ENCODE peak calls at places on chromosomes 7 and 10, in four cellular contexts. R is H1, I is HepG2, L is K562. W is an unnamed sample.
A peak's percentile ranks its signal among the peaks of the same experiment; 100 is the strongest.

GRCh38 chr7:36047254-36047653 is 105.8 kb upstream of the EEPD1 start:
- DNase-seq in R (no peak), I (no peak), L (peak; percentile 9), W (no peak)

GRCh38 chr7:30147223-30147622 is 12.4 kb downstream of the MTURN start:
- DNase-seq in R (no peak), I (no peak), L (peak; percentile 43), W (no peak)

GRCh38 chr10:6957851-6958250 is 377.8 kb upstream of the PRKCQ start:
- DNase-seq in R (no peak), I (no peak), L (no peak), W (no peak)

GRCh38 chr7:74141705-74142104 is 32.5 kb upstream of the EIF4H start:
- DNase-seq in R (no peak), I (no peak), L (no peak), W (no peak)

GRCh38 chr7:29435167-29435566 is 128.5 kb upstream of the PRR15 start:
- DNase-seq in R (no peak), I (no peak), L (no peak), W (no peak)

GRCh38 chr7:138000081-138000701 is 1.7 kb downstream of the CREB3L2 start:
- DNase-seq in R (no peak), I (peak; percentile 66), L (peak; percentile 87), W (peak; percentile 49)

GRCh38 chr10:28906440-28906839 is 229.1 kb downstream of the BAMBI start:
- DNase-seq in R (no peak), I (no peak), L (no peak), W (no peak)

GRCh38 chr7:134298902-134299683 is 17.6 kb downstream of the SLC35B4 start:
- DNase-seq in R (no peak), I (no peak), L (no peak), W (no peak)

GRCh38 chr10:110648743-110649651 is 4.9 kb downstream of the RBM20 start:
- DNase-seq in R (no peak), I (no peak), L (no peak), W (no peak)

GRCh38 chr10:48929413-48929990 is 10.1 kb downstream of the LRRC18 start:
- DNase-seq in R (no peak), I (no peak), L (no peak), W (no peak)

GRCh38 chr10:3468919-3469638 is 296.5 kb upstream of the PITRM1 start:
- DNase-seq in R (no peak), I (no peak), L (no peak), W (peak; percentile 73)

GRCh38 chr10:125514206-125515162 is 168.5 kb downstream of the TEX36 start:
- DNase-seq in R (no peak), I (no peak), L (no peak), W (no peak)

GRCh38 chr10:24462889-24463552 is 254.1 kb downstream of the KIAA1217 start:
- DNase-seq in R (no peak), I (no peak), L (no peak), W (peak; percentile 17)

GRCh38 chr10:59648711-59649201 is 60.9 kb downstream of the SLC16A9 start:
- DNase-seq in R (no peak), I (no peak), L (no peak), W (no peak)

GRCh38 chr10:91349381-91349780 is 60.8 kb upstream of the HECTD2 start:
- DNase-seq in R (no peak), I (no peak), L (no peak), W (no peak)

GRCh38 chr10:117094856-117095255 is 43.2 kb downstream of the VAX1 start:
- DNase-seq in R (no peak), I (no peak), L (no peak), W (no peak)

GRCh38 chr10:65742851-65743250 is 1183.0 kb upstream of the LRRTM3 start:
- DNase-seq in R (no peak), I (no peak), L (no peak), W (no peak)

GRCh38 chr10:80413152-80413996 is 5.0 kb downstream of the PRXL2A start:
- DNase-seq in R (no peak), I (no peak), L (no peak), W (no peak)

GRCh38 chr10:98267894-98268693 is at the start of gene LOXL4:
- DNase-seq in R (no peak), I (no peak), L (peak; percentile 34), W (peak; percentile 32)

GRCh38 chr7:52009195-52009594 is 692.6 kb upstream of the COBL start:
- DNase-seq in R (no peak), I (no peak), L (no peak), W (no peak)

GRCh38 chr7:2106920-2107319 is 125.8 kb downstream of the MAD1L1 start:
- DNase-seq in R (no peak), I (no peak), L (no peak), W (no peak)

GRCh38 chr7:16695621-16696237 is 49.7 kb downstream of the BZW2 start:
- DNase-seq in R (no peak), I (peak; percentile 40), L (peak; percentile 63), W (peak; percentile 67)

GRCh38 chr7:139709460-139709859 is 68.3 kb downstream of the HIPK2 start:
- DNase-seq in R (no peak), I (no peak), L (no peak), W (no peak)

GRCh38 chr7:155212301-155213015 is 85.2 kb upstream of the INSIG1 start:
- DNase-seq in R (no peak), I (no peak), L (no peak), W (no peak)

GRCh38 chr10:100303724-100304319 is 17.3 kb upstream of the BLOC1S2 start:
- DNase-seq in R (no peak), I (peak; percentile 23), L (peak; percentile 23), W (peak; percentile 55)

GRCh38 chr7:144842377-144842851 is 6.6 kb upstream of the TPK1 start:
- DNase-seq in R (no peak), I (no peak), L (peak; percentile 24), W (no peak)

GRCh38 chr10:75663947-75664664 is 232.7 kb downstream of the LRMDA start:
- DNase-seq in R (no peak), I (no peak), L (no peak), W (no peak)

GRCh38 chr10:101580486-101581399 is 7.3 kb downstream of the POLL start:
- DNase-seq in R (no peak), I (no peak), L (no peak), W (no peak)

GRCh38 chr10:119365773-119366640 is 158.6 kb downstream of the GRK5 start:
- DNase-seq in R (no peak), I (no peak), L (no peak), W (no peak)

GRCh38 chr10:44857363-44858016 is 53.6 kb upstream of the TMEM72 start:
- DNase-seq in R (peak; percentile 89), I (peak; percentile 18), L (peak; percentile 68), W (peak; percentile 41)

DNA sequence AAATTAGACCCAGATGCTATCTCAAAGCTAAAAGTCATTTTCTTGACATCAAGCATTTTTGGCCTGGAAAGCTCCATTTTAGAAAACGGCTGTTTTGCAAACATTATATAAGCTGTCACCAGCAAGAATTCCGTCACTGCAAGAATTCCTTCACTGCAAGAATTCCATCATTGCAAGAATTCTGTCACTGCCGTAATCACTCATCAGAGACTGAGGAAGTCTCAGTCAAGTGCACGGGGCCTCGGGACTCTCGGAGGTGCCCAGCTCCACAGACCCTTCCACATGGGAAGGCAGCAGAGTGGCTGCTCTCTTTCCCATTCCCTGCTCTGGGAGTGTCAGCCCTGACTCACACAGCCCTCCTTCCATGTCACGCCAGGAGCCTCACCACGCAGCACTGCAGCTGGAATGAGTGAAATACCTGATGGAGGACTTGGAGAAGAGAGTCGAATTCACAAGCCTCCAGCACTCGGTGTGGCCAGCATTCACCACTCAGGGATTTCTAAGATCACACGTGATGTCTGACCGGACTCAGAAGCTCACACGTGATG is 168.3 kb downstream of the PTPRN2 start:
- DNase-seq in R (no peak), I (no peak), L (no peak), W (no peak)
- TF ChIP-seq PHF8 in R (no peak), I (no peak), L (no peak), W (no peak)

GRCh38 chr10:78572565-78572964 is 496.2 kb upstream of the ZMIZ1 start:
- DNase-seq in R (no peak), I (no peak), L (no peak), W (no peak)

GRCh38 chr10:78571286-78571685 is 497.5 kb upstream of the ZMIZ1 start:
- DNase-seq in R (no peak), I (no peak), L (no peak), W (no peak)

GRCh38 chr10:78568664-78569063 is 500.1 kb upstream of the ZMIZ1 start:
- DNase-seq in R (no peak), I (no peak), L (no peak), W (no peak)

GRCh38 chr10:78571916-78572315 is 496.9 kb upstream of the ZMIZ1 start:
- DNase-seq in R (no peak), I (no peak), L (no peak), W (no peak)

GRCh38 chr10:78570633-78571032 is 498.1 kb upstream of the ZMIZ1 start:
- DNase-seq in R (no peak), I (no peak), L (no peak), W (no peak)
- TF ChIP-seq PHF8 in R (no peak), I (no peak), L (no peak), W (no peak)

DNA sequence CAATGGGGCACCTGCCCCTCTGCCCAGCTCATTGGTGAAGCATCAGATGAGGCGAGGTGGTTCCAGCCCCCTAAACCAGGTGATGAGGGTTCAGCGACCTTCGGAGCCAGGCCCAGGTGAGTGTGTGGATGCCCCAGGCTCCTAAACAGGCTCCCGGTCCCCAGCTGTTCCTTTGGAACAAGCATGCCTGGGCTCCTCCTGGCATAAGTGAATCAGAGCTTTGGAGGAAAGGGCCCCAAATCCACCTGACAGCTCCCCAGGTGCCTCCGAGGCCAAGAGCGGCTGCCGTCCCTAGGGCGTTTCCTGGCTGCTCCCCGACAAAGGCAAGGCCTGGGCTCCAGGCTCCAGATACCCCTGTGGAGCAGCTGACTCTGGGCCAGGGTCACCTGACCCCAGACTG is 61.3 kb downstream of the YKT6 start:
- DNase-seq in R (no peak), I (no peak), L (no peak), W (no peak)
- TF ChIP-seq PHF8 in R (no peak), I (no peak), L (no peak), W (no peak)

GRCh38 chr10:43073191-43073590 is 3.7 kb upstream of the RET start:
- DNase-seq in R (no peak), I (no peak), L (no peak), W (no peak)
- TF ChIP-seq PHF8 in R (no peak), I (no peak), L (no peak), W (no peak)

GRCh38 chr10:72335394-72336258 is 19.1 kb downstream of the DNAJB12 start:
- DNase-seq in R (no peak), I (no peak), L (no peak), W (no peak)
- TF ChIP-seq PHF8 in R (no peak), I (no peak), L (no peak), W (no peak)

DNA sequence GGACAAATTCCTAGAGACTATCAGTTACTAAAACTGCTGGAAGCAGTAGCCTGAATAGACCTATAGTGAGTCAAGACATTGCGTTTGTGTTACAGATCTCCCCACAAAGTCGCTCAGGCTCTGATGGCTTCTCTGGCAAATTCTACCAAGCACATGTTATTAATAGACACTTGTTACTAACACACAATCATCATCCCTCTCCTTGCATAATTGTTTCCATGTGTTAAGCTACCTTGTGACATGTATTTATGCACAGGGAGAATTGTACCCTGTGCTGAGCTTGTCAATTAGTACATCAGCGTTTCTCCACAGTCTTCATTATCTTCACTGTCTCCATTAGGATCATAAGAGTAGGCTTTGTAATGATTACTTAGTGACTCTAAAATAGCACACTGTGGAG is 31.2 kb downstream of the DYNC2I1 start:
- DNase-seq in R (no peak), I (no peak), L (no peak), W (no peak)
- TF ChIP-seq PHF8 in R (no peak), I (no peak), L (no peak), W (no peak)

W was measured in A549.